ENCODE peak calls at places on chromosomes 2 and 18, in six cellular contexts. D is NCI-H510A, Y is hypothalamus, O is foreskin keratinocyte, G is psoas muscle, J is HEK293T. B is an unnamed sample.

GRCh38 chr18:47283476-47283875 is 32.0 kb upstream of the SKOR2 start:
- DNase-seq in G (no peak), D (no peak), Y (no peak), J (peak; percentile 37), O (no peak), B (peak; percentile 48)

GRCh38 chr18:57353940-57354461 is 1.6 kb downstream of the ST8SIA3 start:
- DNase-seq in J (peak; percentile 74), D (peak; percentile 32), O (peak; percentile 12), Y (no peak), G (peak; percentile 56), B (peak; percentile 8)

GRCh38 chr2:112836695-112837117 is at the start of gene IL1B:
- DNase-seq in D (no peak), G (no peak), J (no peak), Y (no peak), O (peak; percentile 96), B (no peak)

GRCh38 chr2:45339253-45339652 is 271.8 kb downstream of the SRBD1 start:
- DNase-seq in G (no peak), D (no peak), Y (no peak), J (no peak), O (no peak), B (no peak)

GRCh38 chr2:127715778-127716449 is 14.6 kb downstream of the SFT2D3 start:
- DNase-seq in Y (no peak), G (no peak), D (no peak), O (no peak), J (no peak), B (no peak)

GRCh38 chr18:79059456-79059855 is 9.7 kb upstream of the ATP9B start:
- DNase-seq in Y (no peak), G (no peak), O (no peak), J (no peak), D (no peak), B (no peak)

GRCh38 chr2:42060718-42061619 is 13.1 kb downstream of the PKDCC start:
- DNase-seq in J (no peak), D (no peak), O (no peak), G (peak; percentile 75), Y (no peak), B (no peak)

GRCh38 chr2:226490172-226490571 is 309.4 kb downstream of the IRS1 start:
- DNase-seq in J (no peak), O (no peak), G (no peak), D (no peak), Y (no peak), B (no peak)

GRCh38 chr2:139924070-139924469 is 1143.9 kb upstream of the NXPH2 start:
- DNase-seq in D (no peak), O (no peak), J (no peak), Y (no peak), G (no peak), B (no peak)

GRCh38 chr18:45638544-45638943 is 23.3 kb downstream of the SLC14A2 start:
- DNase-seq in Y (no peak), D (no peak), G (no peak), O (no peak), J (no peak), B (no peak)

GRCh38 chr2:233063269-233063975 is 3.3 kb downstream of the INPP5D start:
- DNase-seq in J (no peak), G (no peak), Y (no peak), D (no peak), O (no peak), B (no peak)

GRCh38 chr2:189624648-189625355 is 36.5 kb upstream of the ASNSD1 start:
- DNase-seq in G (no peak), Y (no peak), O (no peak), J (no peak), D (peak; percentile 40), B (no peak)

GRCh38 chr2:172293952-172294351 is 133.4 kb upstream of the ITGA6 start:
- DNase-seq in O (no peak), J (no peak), G (peak; percentile 60), D (peak; percentile 39), Y (no peak), B (peak; percentile 55)

GRCh38 chr18:37483221-37483971 is 82.2 kb downstream of the CELF4 start:
- DNase-seq in J (peak; percentile 63), Y (no peak), D (no peak), O (no peak), G (no peak), B (peak; percentile 47)

GRCh38 chr18:49910986-49911385 is 97.7 kb upstream of the ACAA2 start:
- DNase-seq in G (no peak), O (no peak), Y (no peak), J (no peak), D (no peak), B (no peak)

GRCh38 chr2:36433311-36434217 is 78.0 kb downstream of the CRIM1 start:
- DNase-seq in Y (no peak), J (no peak), D (peak; percentile 41), G (no peak), O (peak; percentile 91), B (peak; percentile 90)

GRCh38 chr2:7061921-7062320 is 144.7 kb downstream of the RNF144A start:
- DNase-seq in J (no peak), D (no peak), G (no peak), O (no peak), Y (no peak), B (no peak)

GRCh38 chr2:170895023-170895759 is 33.9 kb upstream of the GORASP2 start:
- DNase-seq in D (no peak), O (no peak), J (no peak), G (no peak), Y (no peak), B (no peak)

GRCh38 chr2:11553661-11554429 is 20.0 kb downstream of the GREB1 start:
- DNase-seq in G (no peak), J (no peak), Y (no peak), O (no peak), D (no peak), B (peak; percentile 91)

GRCh38 chr18:23934252-23934651 is 80.3 kb upstream of the TTC39C start:
- DNase-seq in Y (no peak), G (no peak), D (no peak), O (no peak), J (no peak), B (no peak)

GRCh38 chr2:47344890-47345583 is 57.9 kb upstream of the MSH2 start:
- DNase-seq in D (peak; percentile 95), O (peak; percentile 32), J (peak; percentile 88), Y (peak; percentile 68), G (peak; percentile 59), B (peak; percentile 93)

GRCh38 chr18:533995-534601 is 33.6 kb upstream of the COLEC12 start:
- DNase-seq in J (no peak), O (no peak), G (no peak), Y (no peak), D (no peak), B (no peak)

GRCh38 chr2:131105950-131106801 is 1.0 kb downstream of the PLEKHB2 start:
- DNase-seq in Y (no peak), O (peak; percentile 57), J (no peak), D (peak; percentile 29), G (peak; percentile 62), B (peak; percentile 60)

GRCh38 chr2:145012214-145012670 is 492.3 kb upstream of the ZEB2 start:
- DNase-seq in Y (no peak), D (no peak), J (peak; percentile 14), O (peak; percentile 76), G (no peak), B (no peak)

GRCh38 chr18:24627644-24628315 is 167.3 kb downstream of the HRH4 start:
- DNase-seq in O (peak; percentile 13), J (no peak), D (no peak), G (no peak), Y (no peak), B (no peak)

GRCh38 chr2:20676353-20677215 is 9.6 kb downstream of the GDF7 start:
- DNase-seq in D (no peak), G (no peak), J (no peak), O (no peak), Y (no peak), B (no peak)

GRCh38 chr18:686339-687111 is 25.9 kb downstream of the ENOSF1 start:
- DNase-seq in G (no peak), J (no peak), O (no peak), D (no peak), Y (no peak), B (no peak)

GRCh38 chr2:141392517-141393213 is 738.2 kb downstream of the LRP1B start:
- DNase-seq in J (no peak), O (peak; percentile 26), Y (no peak), D (no peak), G (no peak), B (no peak)

GRCh38 chr2:26970928-26971627 is 641 bp downstream of the MAPRE3 start:
- DNase-seq in D (no peak), J (peak; percentile 47), G (no peak), Y (no peak), O (peak; percentile 37), B (peak; percentile 13)

GRCh38 chr2:235611337-235611736 is 117.5 kb downstream of the AGAP1 start:
- DNase-seq in Y (no peak), G (no peak), O (peak; percentile 13), D (peak; percentile 53), J (no peak), B (no peak)

GRCh38 chr2:174544156-174544555 is 53.4 kb downstream of the WIPF1 start:
- DNase-seq in G (no peak), O (no peak), D (no peak), Y (no peak), J (no peak), B (no peak)